ENCODE peak calls at places on chromosomes 4 and X, in four cellular contexts. P is GM12891, Y is germinal center, D is AG04450. R is an unnamed sample.

GRCh38 chrX:39212456-39212855 is 411.2 kb downstream of the MID1IP1 start:
- DNase-seq in P (no peak), Y (no peak), D (no peak), R (no peak)

GRCh38 chr4:6372649-6373525 is 99.5 kb downstream of the PPP2R2C start:
- DNase-seq in P (peak), Y (peak), D (no peak), R (peak)

GRCh38 chr4:104429150-104429741 is 65.4 kb downstream of the CXXC4 start:
- DNase-seq in P (no peak), Y (no peak), D (no peak), R (peak)

GRCh38 chrX:77795124-77795523 is 9.1 kb upstream of the ATRX start:
- DNase-seq in P (no peak), Y (no peak), D (no peak), R (no peak)

GRCh38 chr4:126798214-126798613 is 834.5 kb upstream of the INTU start:
- DNase-seq in P (no peak), Y (no peak), D (no peak), R (no peak)

GRCh38 chr4:136863756-136864155 is 668.5 kb downstream of the PCDH18 start:
- DNase-seq in P (no peak), Y (no peak), D (no peak), R (peak)

GRCh38 chrX:2552621-2553297 is 52.0 kb upstream of the DHRSX start:
- DNase-seq in P (no peak), Y (no peak), D (no peak), R (peak)

GRCh38 chr4:39348371-39349265 is 17.5 kb downstream of the RFC1 start:
- DNase-seq in P (no peak), Y (no peak), D (no peak), R (no peak)

GRCh38 chr4:90181644-90182043 is 54.5 kb downstream of the CCSER1 start:
- DNase-seq in P (no peak), Y (no peak), D (no peak), R (no peak)

GRCh38 chrX:43882294-43882681 is at the start of gene MAOB:
- DNase-seq in P (no peak), Y (no peak), D (no peak), R (peak)

GRCh38 chr4:110540606-110541440 is 64.9 kb downstream of the ENPEP start:
- DNase-seq in P (no peak), Y (no peak), D (no peak), R (peak)

GRCh38 chr4:53361451-53361850 is 4.4 kb downstream of the SCFD2 start:
- DNase-seq in P (no peak), Y (no peak), D (no peak), R (no peak)

GRCh38 chrX:121579016-121579760 is 531.8 kb downstream of the GLUD2 start:
- DNase-seq in P (no peak), Y (no peak), D (no peak), R (peak)

GRCh38 chr4:180942367-180942916 is 1300.8 kb upstream of the TENM3 start:
- DNase-seq in P (no peak), Y (no peak), D (no peak), R (no peak)

GRCh38 chrX:124274438-124275166 is 57.9 kb upstream of the TEX13D start:
- DNase-seq in P (no peak), Y (no peak), D (no peak), R (no peak)

GRCh38 chrX:110159865-110160264 is 157.0 kb downstream of the TMEM164 start:
- DNase-seq in P (no peak), Y (no peak), D (no peak), R (no peak)

GRCh38 chr4:31291238-31291637 is 571.1 kb downstream of the PCDH7 start:
- DNase-seq in P (no peak), Y (no peak), D (no peak), R (no peak)

GRCh38 chrX:4043951-4044350 is 330.5 kb upstream of the PRKX start:
- DNase-seq in P (no peak), Y (no peak), D (no peak), R (no peak)

GRCh38 chr4:54498661-54499111 is 159.1 kb upstream of the KIT start:
- DNase-seq in P (no peak), Y (no peak), D (no peak), R (peak)

GRCh38 chrX:134184936-134185335 is 52.0 kb upstream of the CCDC160 start:
- DNase-seq in P (no peak), Y (no peak), D (no peak), R (no peak)

GRCh38 chrX:115632455-115632854 is 71.5 kb downstream of the PLS3 start:
- DNase-seq in P (no peak), Y (no peak), D (no peak), R (no peak)